ENCODE peak calls at places on chromosomes 12 and 14, in ten cellular contexts. S is CD4-positive, CD25-positive, alpha-beta regulatory T cell; W is adrenal gland; M is H1; A is heart left ventricle; I is ovary; B is body of pancreas; R is IMR-90; G is astrocyte; N is cardiac muscle cell. L is an unnamed sample. For H3K27me3, the result is how much of the 10 kb centered on the place peaks cover.

GRCh38 chr14:73153272-73153671 is 17.0 kb downstream of the PSEN1 start:
- DNase-seq in R (peak), M (no peak), W (no peak), A (no peak), I (no peak), B (no peak), S (no peak), N (no peak), G (peak), L (no peak)

GRCh38 chr14:104676694-104677505 is 12.5 kb upstream of the INF2 start:
- DNase-seq in W (peak), B (peak), I (no peak), A (peak), R (no peak), N (peak), S (peak), G (no peak), M (peak), L (no peak)

GRCh38 chr12:19129486-19130223 is at the start of gene PLEKHA5:
- DNase-seq in G (peak), B (peak), A (peak), M (peak), S (peak), N (peak), I (peak), W (peak), R (peak), L (peak)

GRCh38 chr14:20302042-20302761 is 3.5 kb downstream of the TTC5 start:
- DNase-seq in W (no peak), M (no peak), R (peak), I (no peak), G (peak), S (no peak), B (no peak), A (no peak), N (no peak), L (no peak)

GRCh38 chr12:93823616-93824410 is 146.6 kb downstream of the CRADD start:
- DNase-seq in G (peak), I (no peak), A (no peak), W (no peak), R (no peak), B (no peak), N (no peak), S (no peak), M (no peak), L (no peak)

GRCh38 chr14:64294672-64295413 is 672 bp upstream of the ESR2 start:
- DNase-seq in R (peak), I (peak), N (peak), B (peak), G (peak), A (peak), M (peak), S (peak), W (peak), L (peak)

GRCh38 chr12:58710896-58711295 is 209.4 kb downstream of the LRIG3 start:
- DNase-seq in B (no peak), M (no peak), S (no peak), N (no peak), I (no peak), R (no peak), A (no peak), G (no peak), W (no peak), L (no peak)

GRCh38 chr12:70831538-70831937 is 89.0 kb downstream of the PTPRR start:
- DNase-seq in G (peak), B (no peak), N (no peak), W (no peak), M (no peak), A (no peak), R (peak), S (no peak), I (no peak), L (no peak)

GRCh38 chr14:71764701-71765347 is 167.4 kb upstream of the RGS6 start:
- DNase-seq in I (no peak), G (no peak), M (no peak), B (no peak), R (peak), S (no peak), N (no peak), A (no peak), W (no peak), L (no peak)

GRCh38 chr12:114769634-114770033 is 85.7 kb upstream of the TBX3 start:
- DNase-seq in B (no peak), N (no peak), W (peak), A (no peak), R (no peak), I (no peak), S (no peak), G (no peak), M (no peak), L (no peak)

GRCh38 chr12:76250256-76250655 is 98.0 kb downstream of the BBS10 start:
- DNase-seq in B (no peak), S (no peak), R (peak), N (no peak), G (no peak), M (no peak), W (no peak), A (no peak), I (no peak), L (no peak)

GRCh38 chr14:67068246-67068645 is 121.0 kb upstream of the GARIN2 start:
- DNase-seq in G (peak), M (no peak), R (peak), B (no peak), A (no peak), S (no peak), I (no peak), W (no peak), N (no peak), L (no peak)

GRCh38 chr14:77324816-77325745 is 4.2 kb downstream of the GSTZ1 start:
- DNase-seq in A (no peak), N (no peak), B (no peak), G (no peak), W (no peak), S (no peak), M (no peak), I (no peak), R (no peak), L (no peak)

GRCh38 chr14:102209224-102209966 is 69.7 kb downstream of the WDR20 start:
- DNase-seq in M (peak), B (no peak), S (no peak), G (no peak), A (peak), W (peak), R (peak), N (peak), I (no peak), L (no peak)

GRCh38 chr12:13435535-13435934 is 239.0 kb downstream of the EMP1 start:
- DNase-seq in M (no peak), W (no peak), I (no peak), B (no peak), G (no peak), S (no peak), N (no peak), R (no peak), A (no peak), L (no peak)

GRCh38 chr12:13154027-13154538 is 42.4 kb upstream of the EMP1 start:
- DNase-seq in S (no peak), G (peak), R (peak), I (no peak), M (no peak), B (no peak), A (no peak), W (no peak), N (no peak), L (no peak)

GRCh38 chr12:128190614-128191013 is 76.4 kb upstream of the TMEM132C start:
- DNase-seq in A (no peak), N (peak), M (peak), S (no peak), B (no peak), W (peak), I (no peak), G (no peak), R (no peak), L (no peak)

GRCh38 chr14:61188936-61189808 is 92.0 kb downstream of the TMEM30B start:
- DNase-seq in B (peak), I (peak), S (no peak), M (peak), N (peak), W (peak), G (peak), R (peak), A (peak), L (peak)
- H3K27ac ChIP-seq in B (no peak), I (no peak), S (no peak), M (no peak), N (no peak), W (peak), G (peak), R (peak), A (no peak), L (peak)

GRCh38 chr12:106919910-106920544 is 35.7 kb upstream of the TMEM263 start:
- DNase-seq in R (peak), S (no peak), M (no peak), G (peak), W (peak), A (no peak), B (no peak), N (peak), I (peak), L (no peak)
- H3K27me3 ChIP-seq in R (under half), S (under half), M (under half), G (under half), W (under half), A (under half), B (under half), N (under half), I (under half), L (under half)

GRCh38 chr12:107418976-107419375 is 266.6 kb upstream of the PWP1 start:
- DNase-seq in R (no peak), S (no peak), G (no peak), A (no peak), M (no peak), I (no peak), W (no peak), B (no peak), N (no peak), L (no peak)

GRCh38 chr12:107411792-107412535 is 273.6 kb upstream of the PWP1 start:
- DNase-seq in W (peak), S (no peak), R (peak), N (no peak), G (peak), I (no peak), B (no peak), A (no peak), M (no peak), L (no peak)

GRCh38 chr12:107417004-107417403 is 268.6 kb upstream of the PWP1 start:
- DNase-seq in W (no peak), A (no peak), M (no peak), S (no peak), R (no peak), G (no peak), B (no peak), N (no peak), I (no peak), L (no peak)

GRCh38 chr12:107415066-107415465 is 270.5 kb upstream of the PWP1 start:
- DNase-seq in N (no peak), M (no peak), G (peak), S (no peak), B (no peak), W (no peak), A (no peak), R (peak), I (no peak), L (no peak)

GRCh38 chr12:107415834-107416233 is 269.8 kb upstream of the PWP1 start:
- DNase-seq in S (no peak), N (no peak), G (peak), R (no peak), B (no peak), I (no peak), M (no peak), W (no peak), A (no peak), L (no peak)
- H3K27ac ChIP-seq in S (no peak), N (no peak), G (peak), R (no peak), B (no peak), I (no peak), M (no peak), W (no peak), A (no peak), L (no peak)

GRCh38 chr14:22382395-22382794 is 206.6 kb downstream of the DAD1 start:
- DNase-seq in M (no peak), A (no peak), W (no peak), G (no peak), I (no peak), S (no peak), R (no peak), B (no peak), N (no peak), L (no peak)

GRCh38 chr14:22381751-22382150 is 207.3 kb downstream of the DAD1 start:
- DNase-seq in R (no peak), G (no peak), N (no peak), S (no peak), M (no peak), W (no peak), I (no peak), B (no peak), A (no peak), L (no peak)

GRCh38 chr14:22383515-22384166 is 205.4 kb downstream of the DAD1 start:
- DNase-seq in G (no peak), I (no peak), A (no peak), N (no peak), R (no peak), B (no peak), M (no peak), S (no peak), W (no peak), L (peak)

GRCh38 chr14:22384167-22384549 is 204.9 kb downstream of the DAD1 start:
- DNase-seq in I (no peak), G (no peak), M (no peak), N (no peak), W (no peak), B (no peak), S (no peak), R (no peak), A (no peak), L (no peak)

GRCh38 chr14:22382955-22383354 is 206.1 kb downstream of the DAD1 start:
- DNase-seq in A (no peak), B (no peak), W (no peak), N (no peak), I (no peak), R (no peak), S (no peak), M (no peak), G (no peak), L (no peak)
- H3K27me3 ChIP-seq in A (under half), B (under half), W (under half), N (under half), I (under half), R (under half), S (under half), M (under half), G (under half), L (under half)

DNA sequence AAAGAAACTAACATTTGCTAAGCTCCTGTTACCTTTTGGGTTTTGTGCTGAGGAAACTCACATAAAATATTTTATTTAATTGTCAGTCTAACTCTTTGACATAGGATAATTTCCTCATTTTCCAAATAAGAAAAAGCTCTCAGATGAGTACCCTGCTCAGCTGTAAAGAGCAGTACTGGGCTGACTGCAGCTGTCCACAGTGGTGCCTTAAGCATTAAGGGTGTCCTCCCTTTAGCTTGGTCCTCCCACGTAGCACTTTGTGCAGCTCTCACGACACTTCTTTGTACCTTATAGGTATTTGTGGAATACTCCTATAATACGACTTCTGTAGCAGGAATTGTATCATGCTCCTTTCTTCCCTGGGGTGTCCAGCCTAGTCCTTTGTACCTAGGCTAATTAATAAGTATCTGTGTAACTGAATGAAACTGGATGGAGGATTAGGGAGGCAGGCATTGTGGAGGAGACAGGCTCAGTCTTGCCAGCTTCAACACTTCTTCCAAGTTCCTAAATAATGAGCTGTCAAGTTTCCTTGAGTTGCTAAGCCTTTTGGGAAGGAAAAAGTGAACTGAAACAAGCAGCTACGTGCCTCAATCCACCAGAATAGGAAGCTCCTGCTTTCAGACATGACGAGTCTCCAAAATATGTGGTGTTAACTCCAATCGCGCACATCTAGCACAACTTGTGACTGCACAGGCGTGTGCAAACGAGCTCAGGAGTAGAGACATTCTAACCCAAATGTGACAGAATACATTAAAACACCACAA is 123.0 kb downstream of the SLC38A4 start:
- DNase-seq in R (peak), M (no peak), S (no peak), W (peak), I (no peak), A (no peak), N (no peak), G (peak), B (no peak), L (no peak)
- H3K27ac ChIP-seq in R (no peak), M (no peak), S (no peak), W (no peak), I (no peak), A (no peak), N (no peak), G (no peak), B (no peak), L (no peak)

GRCh38 chr12:84913151-84913550 is 552 bp upstream of the SLC6A15 start:
- DNase-seq in W (no peak), I (no peak), B (no peak), A (no peak), R (no peak), G (no peak), S (no peak), N (peak), M (peak), L (no peak)
- H3K27me3 ChIP-seq in W (under half), I (under half), B (under half), A (half or more), R (under half), G (under half), S (under half), N (under half), M (under half), L (under half)

DNA sequence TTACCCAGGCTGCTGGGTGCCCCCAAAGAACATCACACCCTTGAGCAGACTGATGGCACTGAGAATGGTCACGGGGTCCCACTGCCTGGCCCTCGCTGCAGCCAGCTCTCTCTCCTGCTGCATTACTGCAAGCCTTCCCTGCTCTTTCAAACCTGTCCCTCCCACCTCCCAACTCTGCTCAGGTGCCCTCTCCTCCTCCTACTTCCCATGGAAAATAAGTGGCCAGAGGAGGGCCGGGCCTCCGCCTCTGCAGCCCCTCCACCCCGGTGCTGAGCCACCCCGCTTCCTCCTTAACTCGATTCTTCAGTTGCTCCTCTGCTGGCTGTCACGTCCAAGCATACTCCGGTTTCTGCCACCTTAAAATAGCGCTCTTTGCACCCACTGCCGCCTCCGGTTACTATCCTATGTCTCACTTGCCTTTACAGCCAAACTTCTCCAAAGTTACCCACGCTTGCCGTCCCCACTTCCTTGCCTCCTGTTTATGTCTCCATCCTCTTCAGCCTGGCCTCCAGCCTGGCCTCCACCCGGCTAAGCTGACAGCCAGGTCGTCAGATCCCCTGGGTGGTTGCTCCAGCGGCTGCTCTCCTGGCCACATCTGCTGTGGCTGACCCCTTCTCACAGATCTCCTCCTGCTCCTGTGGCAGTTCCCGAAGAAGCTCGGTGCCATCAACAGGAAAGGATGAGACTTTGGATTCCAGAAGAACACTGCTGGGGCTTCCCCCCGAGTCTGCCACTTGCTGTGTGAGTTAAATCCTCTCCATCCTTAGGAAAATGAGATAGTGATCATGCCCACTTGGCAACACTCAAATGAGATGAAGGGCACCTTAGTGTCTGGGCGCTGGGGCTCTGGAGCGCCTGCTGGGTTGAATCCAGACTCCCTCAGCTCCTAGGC is 7.7 kb downstream of the SMIM41 start:
- DNase-seq in W (no peak), M (no peak), G (no peak), N (no peak), B (no peak), S (no peak), R (no peak), I (no peak), A (no peak), L (no peak)
- H3K27ac ChIP-seq in W (no peak), M (no peak), G (no peak), N (no peak), B (no peak), S (no peak), R (no peak), I (no peak), A (no peak), L (no peak)

DNA sequence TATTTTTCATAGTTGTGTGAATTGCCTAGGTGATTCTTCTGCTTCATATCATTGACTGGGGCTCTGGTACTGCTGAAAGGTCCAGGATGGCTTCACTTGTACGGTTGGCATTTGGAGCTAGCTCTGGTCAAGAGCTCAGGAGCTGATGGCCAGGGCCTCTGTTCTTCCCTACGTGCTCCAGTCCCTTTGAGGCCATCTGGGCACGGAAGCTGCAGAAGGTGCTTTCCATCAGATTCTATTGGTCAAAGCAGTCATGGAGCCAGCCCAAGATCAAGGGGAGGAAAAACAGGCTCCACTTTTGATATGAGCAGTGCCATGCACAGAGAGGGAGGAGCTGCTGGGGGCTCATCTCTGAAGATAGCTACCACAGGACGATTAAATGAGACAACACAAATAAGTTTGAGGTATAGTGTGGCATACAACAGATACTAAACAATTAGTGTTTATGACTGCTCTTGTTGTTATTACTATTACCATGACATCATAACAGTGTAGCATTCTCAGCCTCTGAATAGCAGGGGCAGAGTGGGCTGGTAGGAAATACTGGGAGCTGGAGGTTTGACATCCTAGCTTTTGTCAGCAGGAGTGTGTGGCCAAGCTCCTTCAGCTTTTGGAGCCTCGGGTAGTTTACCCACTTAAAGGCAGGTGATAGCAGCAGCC is 10.4 kb downstream of the KRT83 start:
- DNase-seq in M (no peak), N (no peak), R (peak), I (no peak), A (no peak), W (no peak), G (no peak), B (no peak), S (no peak), L (no peak)
- H3K27me3 ChIP-seq in M (under half), N (half or more), R (half or more), I (under half), A (under half), W (under half), G (under half), B (under half), S (under half), L (under half)

DNA sequence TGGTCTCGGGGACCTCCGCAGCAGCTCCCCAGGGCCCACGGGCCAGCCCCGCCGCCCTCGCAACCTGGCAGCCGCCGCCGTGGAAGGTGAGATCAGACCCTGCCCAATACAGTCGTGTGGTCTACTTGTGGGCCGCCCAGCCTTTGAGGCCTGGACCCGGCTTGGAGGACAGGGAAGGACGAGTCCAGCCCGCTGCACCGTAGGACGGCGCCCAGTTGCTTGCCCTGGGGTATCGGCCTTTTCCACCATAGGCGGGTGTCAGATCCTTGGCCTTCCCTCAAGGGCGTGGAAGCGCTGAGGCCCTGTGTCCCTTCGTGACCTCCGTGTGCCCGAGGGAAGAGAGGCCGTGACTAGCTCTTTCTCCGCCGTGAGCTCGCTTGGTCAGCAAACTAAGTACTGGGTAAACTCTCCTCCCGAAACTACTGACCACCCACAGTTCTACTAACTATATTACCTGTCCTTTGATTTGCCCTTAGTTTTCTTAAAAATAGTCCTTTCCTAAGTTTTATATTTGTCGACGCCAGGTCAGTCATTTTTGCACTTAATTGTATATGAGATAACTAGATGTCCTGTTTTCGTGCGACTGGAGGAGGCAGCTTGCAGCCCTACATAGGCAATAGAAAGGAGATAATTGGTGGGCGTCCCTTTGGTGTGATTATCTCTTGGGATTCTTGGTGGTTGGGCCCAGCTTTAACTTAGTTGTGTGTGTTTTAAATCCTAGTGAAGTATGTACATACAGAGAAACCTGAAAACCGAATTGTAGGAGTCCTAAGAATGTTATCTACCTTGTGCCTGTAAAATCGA is 766 bp downstream of the SLC25A3 start:
- DNase-seq in S (no peak), B (peak), G (no peak), W (peak), N (peak), A (peak), I (no peak), R (no peak), M (peak), L (peak)
- H3K27ac ChIP-seq in S (peak), B (peak), G (peak), W (peak), N (peak), A (peak), I (peak), R (peak), M (peak), L (peak)